ENCODE peak calls at places on chromosome 14, in five cellular contexts. One of them, this sample, is unnamed.

GRCh38 chr14:24430143-24430681 is 458 bp downstream of the KHNYN start:
- DNase-seq in kidney: peak
- DNase-seq in NCI-H146: peak
- DNase-seq in neural crest cell: peak
- DNase-seq in GM12864: peak
- DNase-seq in this sample: peak

GRCh38 chr14:54728700-54729527 is 162.0 kb downstream of the SAMD4A start:
- DNase-seq in kidney: no peak
- DNase-seq in NCI-H146: no peak
- DNase-seq in neural crest cell: no peak
- DNase-seq in GM12864: no peak
- DNase-seq in this sample: no peak

GRCh38 chr14:59918824-59919581 is 941 bp upstream of the LRRC9 start:
- DNase-seq in kidney: no peak
- DNase-seq in NCI-H146: peak
- DNase-seq in neural crest cell: no peak
- DNase-seq in GM12864: no peak
- DNase-seq in this sample: peak

GRCh38 chr14:22812744-22813143 is 2.5 kb downstream of the SLC7A7 start:
- DNase-seq in kidney: no peak
- DNase-seq in NCI-H146: no peak
- DNase-seq in neural crest cell: no peak
- DNase-seq in GM12864: no peak
- DNase-seq in this sample: no peak

GRCh38 chr14:101232340-101233015 is 328.8 kb upstream of the DIO3 start:
- DNase-seq in kidney: peak
- DNase-seq in NCI-H146: no peak
- DNase-seq in neural crest cell: no peak
- DNase-seq in GM12864: no peak
- DNase-seq in this sample: no peak

GRCh38 chr14:52922656-52923055 is 28.2 kb downstream of the FERMT2 start:
- DNase-seq in kidney: no peak
- DNase-seq in NCI-H146: no peak
- DNase-seq in neural crest cell: no peak
- DNase-seq in GM12864: no peak
- DNase-seq in this sample: peak

GRCh38 chr14:36662543-36663403 is 1.1 kb downstream of the PAX9 start:
- DNase-seq in kidney: peak
- DNase-seq in NCI-H146: no peak
- DNase-seq in neural crest cell: no peak
- DNase-seq in GM12864: no peak
- DNase-seq in this sample: peak

GRCh38 chr14:68561531-68562007 is 231.3 kb downstream of the ZFP36L1 start:
- DNase-seq in kidney: no peak
- DNase-seq in NCI-H146: no peak
- DNase-seq in neural crest cell: no peak
- DNase-seq in GM12864: no peak
- DNase-seq in this sample: no peak

GRCh38 chr14:67311868-67312267 is 47.7 kb downstream of the ATP6V1D start:
- DNase-seq in kidney: no peak
- DNase-seq in NCI-H146: no peak
- DNase-seq in neural crest cell: no peak
- DNase-seq in GM12864: no peak
- DNase-seq in this sample: no peak

GRCh38 chr14:72892103-72892878 is 1.6 kb downstream of the DPF3 start:
- DNase-seq in kidney: peak
- DNase-seq in NCI-H146: no peak
- DNase-seq in neural crest cell: no peak
- DNase-seq in GM12864: no peak
- DNase-seq in this sample: peak

GRCh38 chr14:81679226-81679625 is 145.6 kb upstream of the SEL1L start:
- DNase-seq in kidney: no peak
- DNase-seq in NCI-H146: no peak
- DNase-seq in neural crest cell: no peak
- DNase-seq in GM12864: no peak
- DNase-seq in this sample: no peak

GRCh38 chr14:58540693-58541092 is 97.1 kb upstream of the DACT1 start:
- DNase-seq in kidney: no peak
- DNase-seq in NCI-H146: no peak
- DNase-seq in neural crest cell: no peak
- DNase-seq in GM12864: no peak
- DNase-seq in this sample: no peak

GRCh38 chr14:46646796-46647195 is 4.8 kb downstream of the RPL10L start:
- DNase-seq in kidney: no peak
- DNase-seq in NCI-H146: no peak
- DNase-seq in neural crest cell: no peak
- DNase-seq in GM12864: no peak
- DNase-seq in this sample: no peak

GRCh38 chr14:69574266-69574953 is at the start of gene CCDC177:
- DNase-seq in kidney: peak
- DNase-seq in NCI-H146: peak
- DNase-seq in neural crest cell: peak
- DNase-seq in GM12864: no peak
- DNase-seq in this sample: peak

GRCh38 chr14:67875175-67876006 is 55.8 kb downstream of the RAD51B start:
- DNase-seq in kidney: no peak
- DNase-seq in NCI-H146: no peak
- DNase-seq in neural crest cell: no peak
- DNase-seq in GM12864: no peak
- DNase-seq in this sample: no peak

GRCh38 chr14:77991128-77991772 is 178.9 kb upstream of the NRXN3 start:
- DNase-seq in kidney: no peak
- DNase-seq in NCI-H146: peak
- DNase-seq in neural crest cell: no peak
- DNase-seq in GM12864: no peak
- DNase-seq in this sample: no peak

GRCh38 chr14:84237881-84238280 is 1292.1 kb upstream of the FLRT2 start:
- DNase-seq in kidney: no peak
- DNase-seq in NCI-H146: no peak
- DNase-seq in neural crest cell: no peak
- DNase-seq in GM12864: no peak
- DNase-seq in this sample: no peak

GRCh38 chr14:68792830-68793733 is at the start of gene ZFP36L1:
- DNase-seq in kidney: peak
- DNase-seq in NCI-H146: no peak
- DNase-seq in neural crest cell: peak
- DNase-seq in GM12864: peak
- DNase-seq in this sample: peak

GRCh38 chr14:55699131-55700057 is 119.4 kb downstream of the KTN1 start:
- DNase-seq in kidney: no peak
- DNase-seq in NCI-H146: no peak
- DNase-seq in neural crest cell: no peak
- DNase-seq in GM12864: no peak
- DNase-seq in this sample: peak

GRCh38 chr14:75242546-75243273 is 35.9 kb upstream of the FOS start:
- DNase-seq in kidney: peak
- DNase-seq in NCI-H146: no peak
- DNase-seq in neural crest cell: no peak
- DNase-seq in GM12864: no peak
- DNase-seq in this sample: peak

GRCh38 chr14:30210630-30211029 is 283.0 kb upstream of the PRKD1 start:
- DNase-seq in kidney: no peak
- DNase-seq in NCI-H146: no peak
- DNase-seq in neural crest cell: no peak
- DNase-seq in GM12864: no peak
- DNase-seq in this sample: peak

GRCh38 chr14:99188721-99189120 is 83.3 kb downstream of the BCL11B start:
- DNase-seq in kidney: no peak
- DNase-seq in NCI-H146: no peak
- DNase-seq in neural crest cell: no peak
- DNase-seq in GM12864: no peak
- DNase-seq in this sample: no peak